ENCODE peak calls at places on chromosomes 4 and X, in eight cellular contexts. Q is GM19239; N is EL; Y is A549; B is T-helper 2 cell; F is stimulated activated CD4-positive, alpha-beta T cell treated with anti-CD3 and anti-CD28 coated beads, Interleukin-4, amount 100 ng/mL, for 48 hours; G is germinal center; M is putamen. V is an unnamed sample.

GRCh38 chr4:3697033-3697432 is 69.2 kb upstream of the ADRA2C start:
- DNase-seq in F (no peak), G (no peak), Q (no peak), N (no peak), M (no peak), B (no peak), Y (no peak), V (no peak)

GRCh38 chr4:68299492-68300457 is 50.1 kb downstream of the YTHDC1 start:
- DNase-seq in M (no peak), F (no peak), Y (no peak), N (no peak), B (no peak), G (no peak), Q (no peak), V (no peak)

GRCh38 chrX:65034641-65035450 is 58.6 kb upstream of the ZC4H2 start:
- DNase-seq in N (peak; percentile 68), B (peak; percentile 70), M (peak; percentile 77), G (peak; percentile 85), Y (peak; percentile 25), Q (peak; percentile 52), F (peak; percentile 64), V (peak; percentile 58)

GRCh38 chrX:111041018-111041462 is 55.0 kb upstream of the PAK3 start:
- DNase-seq in B (peak; percentile 2), N (peak; percentile 73), F (no peak), G (no peak), Y (no peak), Q (no peak), M (no peak), V (no peak)

GRCh38 chr4:75194180-75194579 is 261.3 kb downstream of the PARM1 start:
- DNase-seq in M (no peak), F (no peak), B (no peak), N (no peak), Q (no peak), G (no peak), Y (no peak), V (no peak)

GRCh38 chrX:68717663-68718442 is 70.4 kb downstream of the STARD8 start:
- DNase-seq in B (no peak), N (no peak), G (no peak), M (no peak), Q (no peak), F (no peak), Y (no peak), V (no peak)

GRCh38 chr4:152352645-152353116 is 183.2 kb downstream of the FBXW7 start:
- DNase-seq in N (peak; percentile 93), G (peak; percentile 1), B (no peak), Q (peak; percentile 1), F (no peak), M (peak; percentile 80), Y (peak; percentile 8), V (no peak)

GRCh38 chr4:139368990-139369389 is 66.7 kb upstream of the NDUFC1 start:
- DNase-seq in Q (no peak), B (no peak), N (no peak), M (no peak), Y (no peak), G (no peak), F (no peak), V (no peak)

GRCh38 chrX:110432831-110433230 is 74.2 kb downstream of the RTL9 start:
- DNase-seq in B (no peak), M (no peak), N (no peak), Q (no peak), G (no peak), F (no peak), Y (no peak), V (no peak)

GRCh38 chrX:110741213-110741796 is 54.3 kb downstream of the CHRDL1 start:
- DNase-seq in N (peak; percentile 77), Q (no peak), F (no peak), M (no peak), B (no peak), Y (no peak), G (no peak), V (no peak)

GRCh38 chr4:24765331-24765990 is 29.9 kb upstream of the SOD3 start:
- DNase-seq in Y (no peak), B (no peak), M (no peak), G (no peak), Q (no peak), N (peak; percentile 19), F (no peak), V (no peak)

GRCh38 chrX:38799995-38800394 is 1.3 kb upstream of the MID1IP1 start:
- DNase-seq in F (no peak), Q (no peak), N (no peak), Y (no peak), B (no peak), M (no peak), G (peak; percentile 5), V (no peak)

GRCh38 chr4:186144596-186145569 is 40.4 kb downstream of the FAM149A start:
- DNase-seq in Q (peak; percentile 59), F (no peak), M (peak; percentile 44), Y (peak; percentile 13), N (peak; percentile 44), B (no peak), G (no peak), V (peak; percentile 61)

GRCh38 chrX:48833531-48834138 is 1.8 kb downstream of the PCSK1N start:
- DNase-seq in Y (peak; percentile 35), M (no peak), B (no peak), F (no peak), Q (no peak), N (peak; percentile 1), G (no peak), V (no peak)

GRCh38 chrX:74304016-74304415 is at the start of gene ZCCHC13:
- DNase-seq in M (no peak), G (no peak), Y (no peak), Q (no peak), F (no peak), N (no peak), B (no peak), V (no peak)

GRCh38 chr4:165518658-165519057 is 139.8 kb downstream of the CPE start:
- DNase-seq in Y (no peak), F (no peak), Q (no peak), M (no peak), G (no peak), N (no peak), B (no peak), V (no peak)

GRCh38 chr4:91894006-91894405 is 409.8 kb upstream of the GRID2 start:
- DNase-seq in G (no peak), B (no peak), N (no peak), Q (no peak), M (no peak), Y (no peak), F (no peak), V (no peak)

GRCh38 chrX:70476166-70476933 is 31.7 kb downstream of the DLG3 start:
- DNase-seq in F (no peak), G (no peak), N (no peak), Y (no peak), Q (no peak), B (no peak), M (no peak), V (no peak)

GRCh38 chr4:67468801-67469200 is 76.5 kb downstream of the CENPC start:
- DNase-seq in N (no peak), Y (no peak), Q (no peak), G (no peak), M (no peak), F (no peak), B (no peak), V (no peak)

GRCh38 chr4:145681956-145682355 is 2.0 kb downstream of the C4orf51 start:
- DNase-seq in G (no peak), N (peak; percentile 4), Y (no peak), Q (no peak), F (no peak), B (no peak), M (no peak), V (no peak)

GRCh38 chr4:147968641-147969040 is 236.8 kb downstream of the ARHGAP10 start:
- DNase-seq in Y (no peak), N (no peak), Q (no peak), G (no peak), F (no peak), B (no peak), M (peak; percentile 19), V (no peak)

GRCh38 chr4:113440366-113440765 is 321.2 kb downstream of the CAMK2D start:
- DNase-seq in F (no peak), M (no peak), B (no peak), Y (no peak), N (peak; percentile 4), G (no peak), Q (no peak), V (no peak)

GRCh38 chr4:14233126-14233525 is 605.6 kb upstream of the BOD1L1 start:
- DNase-seq in N (no peak), Q (no peak), Y (no peak), F (no peak), M (no peak), B (no peak), G (no peak), V (no peak)

GRCh38 chr4:167020410-167020809 is 213.9 kb downstream of the SPOCK3 start:
- DNase-seq in M (no peak), G (no peak), N (no peak), F (no peak), Q (no peak), B (no peak), Y (no peak), V (no peak)

GRCh38 chr4:78749258-78749971 is 26.7 kb upstream of the BMP2K start:
- DNase-seq in M (no peak), Q (no peak), G (no peak), N (no peak), Y (no peak), B (no peak), F (no peak), V (no peak)

GRCh38 chrX:103343105-103343504 is 13.1 kb downstream of the TCEAL7 start:
- DNase-seq in Q (no peak), M (peak; percentile 28), F (peak; percentile 6), B (peak; percentile 6), Y (peak; percentile 29), G (peak; percentile 8), N (peak; percentile 43), V (no peak)

GRCh38 chrX:106606583-106606982 is 5.2 kb upstream of the RADX start:
- DNase-seq in Y (no peak), M (no peak), F (no peak), G (no peak), B (no peak), Q (no peak), N (no peak), V (no peak)

GRCh38 chr4:126109836-126110235 is 795.1 kb downstream of the FAT4 start:
- DNase-seq in F (no peak), N (no peak), B (no peak), Y (no peak), M (no peak), Q (no peak), G (no peak), V (no peak)

GRCh38 chr4:47167391-47167790 is 136.0 kb downstream of the GABRB1 start:
- DNase-seq in F (no peak), N (peak; percentile 19), G (no peak), M (no peak), Y (no peak), B (no peak), Q (no peak), V (no peak)

GRCh38 chrX:50200907-50201306 is at the start of gene AKAP4:
- DNase-seq in M (no peak), Y (no peak), B (no peak), G (no peak), N (no peak), Q (no peak), F (no peak), V (no peak)

GRCh38 chr4:73019462-73020047 is 50.0 kb downstream of the COX18 start:
- DNase-seq in Q (no peak), G (peak; percentile 33), N (peak; percentile 49), F (no peak), B (no peak), M (peak; percentile 26), Y (peak; percentile 6), V (no peak)

GRCh38 chrX:69197690-69198089 is 32.4 kb upstream of the PJA1 start:
- DNase-seq in B (no peak), G (no peak), N (no peak), Q (no peak), M (no peak), Y (no peak), F (no peak), V (no peak)

GRCh38 chrX:51891821-51892551 is 1.4 kb upstream of the MAGED1 start:
- DNase-seq in B (no peak), Q (no peak), Y (no peak), N (peak; percentile 67), F (no peak), M (peak; percentile 62), G (peak; percentile 14), V (no peak)

GRCh38 chr4:122309988-122310626 is 68.7 kb upstream of the ADAD1 start:
- DNase-seq in Q (no peak), N (peak; percentile 5), Y (peak; percentile 3), B (no peak), M (no peak), F (no peak), G (no peak), V (no peak)